ENCODE peak calls at places on chromosomes 12 and 14, in eight cellular contexts. X is body of pancreas, B is K562, U is stomach, S is HCT116, V is gastrocnemius medialis, A is IMR-90, W is tibial nerve. J is an unnamed sample.

GRCh38 chr12:104510873-104511243 is 54.1 kb downstream of the CHST11 start:
- DNase-seq in X (no peak), V (no peak), W (no peak), B (no peak), A (no peak), S (no peak), U (no peak), J (no peak)

GRCh38 chr12:15477761-15478160 is 155.5 kb downstream of the PTPRO start:
- DNase-seq in U (no peak), A (no peak), V (no peak), B (no peak), X (no peak), W (no peak), S (no peak), J (no peak)

GRCh38 chr14:43479751-43480150 is 1027.3 kb downstream of the FSCB start:
- DNase-seq in X (no peak), W (no peak), B (no peak), U (no peak), A (no peak), S (no peak), V (no peak), J (no peak)

GRCh38 chr14:32481707-32482106 is 152.6 kb downstream of the AKAP6 start:
- DNase-seq in S (no peak), A (no peak), W (no peak), B (no peak), U (no peak), X (no peak), V (no peak), J (no peak)

GRCh38 chr12:87428701-87429277 is 600.4 kb downstream of the C12orf50 start:
- DNase-seq in U (no peak), B (no peak), S (no peak), X (no peak), W (no peak), A (peak; percentile 68), V (no peak), J (no peak)

GRCh38 chr12:32765906-32766305 is 10.2 kb upstream of the YARS2 start:
- DNase-seq in A (no peak), V (no peak), B (no peak), U (no peak), S (no peak), X (no peak), W (no peak), J (no peak)

GRCh38 chr14:70382556-70382955 is 23.1 kb upstream of the COX16 start:
- DNase-seq in B (no peak), A (no peak), X (no peak), V (no peak), U (no peak), S (no peak), W (no peak), J (no peak)

GRCh38 chr14:103716899-103717411 is 1.3 kb downstream of the ZFYVE21 start:
- DNase-seq in U (no peak), S (no peak), B (no peak), W (no peak), A (no peak), X (no peak), V (no peak), J (no peak)

GRCh38 chr12:48542300-48542928 is 17.0 kb downstream of the OR8S1 start:
- DNase-seq in X (peak; percentile 48), S (peak; percentile 23), B (peak; percentile 50), A (peak; percentile 31), W (no peak), V (no peak), U (peak; percentile 53), J (no peak)

GRCh38 chr12:28222081-28222700 is 31.9 kb downstream of the CCDC91 start:
- DNase-seq in U (no peak), S (no peak), V (no peak), B (no peak), X (no peak), W (no peak), A (no peak), J (no peak)

GRCh38 chr12:12890815-12891645 is at the start of gene GPRC5A:
- DNase-seq in V (peak; percentile 69), A (peak; percentile 98), B (peak; percentile 58), S (peak; percentile 96), W (peak; percentile 57), U (peak; percentile 87), X (peak; percentile 91), J (peak; percentile 81)

GRCh38 chr12:28550757-28551381 is 360.6 kb downstream of the CCDC91 start:
- DNase-seq in A (peak; percentile 86), U (no peak), V (no peak), B (no peak), S (peak; percentile 37), W (no peak), X (no peak), J (no peak)

GRCh38 chr14:30681752-30682355 is 59.7 kb downstream of the SCFD1 start:
- DNase-seq in S (peak; percentile 27), X (no peak), B (no peak), W (no peak), U (no peak), A (peak; percentile 14), V (no peak), J (no peak)

GRCh38 chr14:66046035-66046434 is 440.1 kb upstream of the CCDC196 start:
- DNase-seq in A (no peak), V (no peak), X (no peak), S (no peak), W (no peak), B (no peak), U (no peak), J (no peak)

GRCh38 chr14:83425138-83425537 is 1891.5 kb upstream of the SEL1L start:
- DNase-seq in S (no peak), A (peak; percentile 42), B (no peak), U (no peak), W (no peak), V (no peak), X (no peak), J (no peak)

GRCh38 chr12:12744556-12745305 is 27.6 kb downstream of the CDKN1B start:
- DNase-seq in W (no peak), V (no peak), X (no peak), U (no peak), S (no peak), B (no peak), A (no peak), J (peak; percentile 59)

GRCh38 chr12:89245090-89245489 is 107.2 kb downstream of the DUSP6 start:
- DNase-seq in W (no peak), B (no peak), S (no peak), U (no peak), A (peak; percentile 80), V (no peak), X (no peak), J (no peak)

GRCh38 chr12:39441189-39441962 is 1.5 kb downstream of the KIF21A start:
- DNase-seq in W (no peak), S (no peak), V (no peak), A (no peak), X (no peak), B (no peak), U (no peak), J (no peak)

GRCh38 chr14:94867931-94868597 is 98.2 kb upstream of the GSC start:
- DNase-seq in S (no peak), A (no peak), V (no peak), X (peak; percentile 39), U (no peak), B (no peak), W (no peak), J (no peak)

GRCh38 chr12:29073631-29074239 is 75.3 kb upstream of the FAR2 start:
- DNase-seq in V (no peak), A (peak; percentile 49), W (no peak), B (peak; percentile 27), X (no peak), S (peak; percentile 35), U (no peak), J (peak; percentile 6)

DNA sequence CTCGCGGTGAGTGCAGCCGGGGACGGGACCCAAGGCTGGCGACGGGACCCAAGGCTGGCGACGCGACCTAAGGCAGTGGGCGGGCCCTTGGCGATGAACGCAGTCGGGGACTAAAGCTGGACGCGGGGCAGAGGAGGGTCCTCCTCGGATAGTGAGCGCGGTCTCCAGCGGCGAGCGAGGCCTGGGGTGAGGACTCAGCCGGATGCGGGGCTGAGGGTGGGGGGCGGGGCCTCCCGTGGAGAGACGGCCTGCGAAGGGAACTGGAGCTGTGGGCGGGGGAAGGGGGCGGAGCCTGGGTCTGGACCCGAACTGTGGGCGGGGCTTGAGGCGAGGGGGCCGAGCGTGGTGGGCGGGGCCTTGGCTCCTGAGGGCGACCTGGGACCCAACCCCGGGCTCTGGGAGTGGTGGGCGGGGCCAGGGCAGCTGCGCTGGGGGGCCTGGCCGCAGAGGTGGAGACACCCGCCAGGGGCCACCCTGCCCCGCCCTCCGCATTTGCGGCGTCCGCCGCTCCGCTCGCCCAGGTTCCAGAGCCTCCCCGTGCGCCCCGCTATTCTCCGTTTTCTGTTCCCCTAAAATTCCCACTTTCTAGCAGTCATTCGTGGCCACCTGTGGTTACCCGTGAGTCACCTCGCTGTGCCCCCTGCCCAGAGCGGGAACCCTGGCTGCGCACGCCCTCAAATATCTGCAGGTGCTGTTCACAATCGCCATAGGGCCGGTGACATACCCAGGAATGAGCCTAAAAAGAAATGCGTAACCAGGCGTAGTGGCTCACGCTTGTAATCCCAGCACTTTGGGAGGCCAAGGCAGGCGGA is 508 bp upstream of the BRF1 start:
- DNase-seq in U (peak; percentile 100), S (peak; percentile 89), X (peak; percentile 100), B (peak; percentile 96), A (peak; percentile 90), W (peak; percentile 98), V (peak; percentile 97), J (peak; percentile 98)
- TF ChIP-seq POLR2A in U (peak; percentile 33), S (no peak), X (no peak), B (peak; percentile 80), A (peak; percentile 70), W (no peak), V (peak; percentile 52), J (no peak)

GRCh38 chr12:24814379-24815086 is 134.4 kb downstream of the BCAT1 start:
- DNase-seq in S (no peak), V (no peak), U (no peak), X (no peak), A (no peak), W (no peak), B (no peak), J (no peak)
- H3K36me3 ChIP-seq in S (no peaks in the 10 kb centered on the region), V (no peaks in the 10 kb centered on the region), U (no peaks in the 10 kb centered on the region), X (no peaks in the 10 kb centered on the region), A (peaks cover 19% of the 10 kb centered on the region), W (no peaks in the 10 kb centered on the region), B (peaks cover 43% of the 10 kb centered on the region), J (no peaks in the 10 kb centered on the region)

GRCh38 chr14:21258889-21259787 is 10.1 kb downstream of the HNRNPC start:
- DNase-seq in U (no peak), W (no peak), B (no peak), V (no peak), A (no peak), X (no peak), S (no peak), J (no peak)
- TF ChIP-seq POLR2A in U (no peak), W (no peak), B (peak; percentile 72), V (no peak), A (peak; percentile 21), X (no peak), S (no peak), J (no peak)

DNA sequence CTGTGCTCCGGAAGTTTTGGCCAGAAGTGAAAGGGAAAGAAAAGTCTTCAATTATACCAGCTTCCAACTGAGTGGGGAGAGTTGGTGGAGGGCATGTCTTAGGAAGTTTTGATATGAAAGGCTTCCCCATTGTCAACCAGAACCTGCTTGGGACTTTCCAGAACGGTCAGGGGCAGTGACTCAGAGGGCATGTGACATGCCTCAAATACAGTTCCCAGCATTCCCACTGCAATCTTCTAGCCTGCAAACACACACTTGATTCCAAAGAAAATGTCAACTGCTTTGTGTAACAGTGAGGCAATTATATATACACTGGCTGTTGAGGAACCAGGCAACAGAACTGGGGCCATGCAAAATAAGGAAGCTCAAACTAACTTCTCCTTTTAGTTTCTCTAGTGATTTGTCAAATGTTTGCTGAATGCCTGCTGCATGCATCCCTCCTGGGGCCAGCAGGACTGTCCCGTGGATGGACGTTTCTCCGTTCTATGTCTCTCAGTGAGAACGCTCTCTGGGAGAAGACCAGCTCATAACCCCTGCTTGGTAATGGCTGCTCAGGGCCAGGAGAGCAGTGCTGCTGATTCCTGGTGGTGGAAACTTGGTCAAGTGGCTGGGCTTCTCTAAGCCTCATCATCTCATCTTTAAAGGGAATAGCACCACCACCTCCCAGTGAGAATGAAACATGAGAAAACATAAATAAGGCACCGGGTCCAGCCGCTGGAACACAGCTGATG is 18.3 kb downstream of the SLC25A47 start:
- DNase-seq in V (peak; percentile 52), U (peak; percentile 41), X (peak; percentile 37), W (no peak), A (peak; percentile 95), S (no peak), B (no peak), J (no peak)
- H3K36me3 ChIP-seq in V (no peaks in the 10 kb centered on the region), U (peaks cover 26% of the 10 kb centered on the region), X (peaks cover 9% of the 10 kb centered on the region), W (peaks cover 55% of the 10 kb centered on the region), A (peaks cover 60% of the 10 kb centered on the region), S (peaks cover 4% of the 10 kb centered on the region), B (peaks cover 67% of the 10 kb centered on the region), J (no peaks in the 10 kb centered on the region)